ENCODE peak calls at places on chromosomes 4 and X, in six cellular contexts. Z, B, D, E, W and C are unnamed samples.

GRCh38 chr4:112916868-112917267 is 132.6 kb upstream of the ANK2 start:
- DNase-seq in Z (no peak), B (no peak), D (no peak), E (no peak), W (no peak), C (no peak)

GRCh38 chrX:123083924-123084323 is 100.2 kb upstream of the GRIA3 start:
- DNase-seq in Z (no peak), B (no peak), D (no peak), E (no peak), W (no peak), C (no peak)

GRCh38 chrX:30183554-30183953 is 31.8 kb upstream of the MAGEB2 start:
- DNase-seq in Z (no peak), B (no peak), D (no peak), E (no peak), W (no peak), C (no peak)

GRCh38 chr4:53098681-53099121 is 236.6 kb downstream of the RASL11B start:
- DNase-seq in Z (no peak), B (no peak), D (no peak), E (no peak), W (no peak), C (no peak)

GRCh38 chr4:10115657-10116624 is 658 bp downstream of the WDR1 start:
- DNase-seq in Z (peak), B (peak), D (peak), E (peak), W (peak), C (peak)

GRCh38 chr4:149574973-149575372 is 240.7 kb downstream of the IQCM start:
- DNase-seq in Z (peak), B (no peak), D (no peak), E (no peak), W (no peak), C (no peak)

GRCh38 chrX:56729152-56729557 is at the start of gene NBDY:
- DNase-seq in Z (no peak), B (no peak), D (peak), E (no peak), W (peak), C (no peak)

GRCh38 chr4:48538358-48538757 is 48.3 kb downstream of the ZAR1 start:
- DNase-seq in Z (no peak), B (no peak), D (no peak), E (no peak), W (no peak), C (no peak)

GRCh38 chr4:169791527-169792156 is 33.9 kb upstream of the HPF1 start:
- DNase-seq in Z (no peak), B (no peak), D (peak), E (peak), W (peak), C (no peak)

GRCh38 chr4:121778991-121779628 is 14.1 kb upstream of the SMIM43 start:
- DNase-seq in Z (no peak), B (no peak), D (no peak), E (no peak), W (no peak), C (no peak)

GRCh38 chrX:144810539-144810938 is 436.8 kb upstream of the SPANXN1 start:
- DNase-seq in Z (no peak), B (no peak), D (no peak), E (no peak), W (no peak), C (no peak)

GRCh38 chr4:3531887-3532713 is at the start of gene LRPAP1:
- DNase-seq in Z (peak), B (peak), D (peak), E (peak), W (peak), C (peak)

GRCh38 chr4:76178296-76178695 is 30.1 kb upstream of the NUP54 start:
- DNase-seq in Z (no peak), B (no peak), D (no peak), E (no peak), W (no peak), C (no peak)

GRCh38 chr4:94488667-94489066 is 36.9 kb downstream of the PDLIM5 start:
- DNase-seq in Z (no peak), B (no peak), D (no peak), E (no peak), W (no peak), C (no peak)

GRCh38 chrX:9789555-9789954 is 3.3 kb downstream of the SHROOM2 start:
- DNase-seq in Z (no peak), B (no peak), D (no peak), E (no peak), W (no peak), C (no peak)

GRCh38 chr4:137015759-137016409 is 516.4 kb downstream of the PCDH18 start:
- DNase-seq in Z (no peak), B (no peak), D (no peak), E (no peak), W (no peak), C (no peak)

GRCh38 chr4:60846678-60847077 is 353.4 kb upstream of the ADGRL3 start:
- DNase-seq in Z (no peak), B (no peak), D (no peak), E (no peak), W (no peak), C (no peak)

GRCh38 chr4:53942712-53943111 is 121.7 kb downstream of the CHIC2 start:
- DNase-seq in Z (no peak), B (no peak), D (no peak), E (no peak), W (no peak), C (no peak)

GRCh38 chr4:7201351-7202305 is 9.3 kb downstream of the SORCS2 start:
- DNase-seq in Z (no peak), B (no peak), D (no peak), E (no peak), W (no peak), C (no peak)

GRCh38 chr4:99352602-99353580 is at the start of gene ADH1C:
- DNase-seq in Z (no peak), B (no peak), D (no peak), E (no peak), W (no peak), C (no peak)

DNA sequence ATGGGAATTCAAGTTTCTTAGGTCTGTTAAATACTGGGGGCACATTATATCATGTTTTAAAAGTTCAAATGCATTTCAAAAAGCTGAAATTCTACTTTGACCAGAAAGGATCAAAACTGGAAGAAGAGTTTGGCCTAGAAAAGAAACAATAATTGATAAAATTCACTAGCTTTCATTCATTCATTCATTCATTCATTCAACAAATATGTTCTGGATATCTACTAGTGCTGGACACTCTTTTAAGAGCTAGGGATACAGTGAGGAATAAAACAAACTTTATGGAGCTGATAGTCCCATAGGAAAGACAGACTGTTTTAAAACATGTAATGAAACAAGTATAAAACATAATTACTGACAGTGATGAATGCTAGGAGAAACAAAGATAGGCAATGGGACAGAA is 106.0 kb downstream of the JADE1 start:
- DNase-seq in Z (no peak), B (no peak), D (no peak), E (no peak), W (no peak), C (no peak)
- TF ChIP-seq POLR2A in Z (no peak), B (no peak), D (no peak), E (no peak), W (no peak), C (no peak)

GRCh38 chrX:39714471-39714870 is 383.3 kb downstream of the BCOR start:
- DNase-seq in Z (no peak), B (no peak), D (no peak), E (no peak), W (no peak), C (no peak)

GRCh38 chrX:39716802-39717540 is 380.8 kb downstream of the BCOR start:
- DNase-seq in Z (no peak), B (no peak), D (no peak), E (no peak), W (no peak), C (no peak)

GRCh38 chrX:39718951-39719350 is 378.8 kb downstream of the BCOR start:
- DNase-seq in Z (no peak), B (no peak), D (no peak), E (no peak), W (no peak), C (no peak)

GRCh38 chrX:39720945-39721344 is 376.8 kb downstream of the BCOR start:
- DNase-seq in Z (no peak), B (no peak), D (no peak), E (no peak), W (no peak), C (no peak)

GRCh38 chrX:39716401-39716800 is 381.4 kb downstream of the BCOR start:
- DNase-seq in Z (no peak), B (no peak), D (no peak), E (no peak), W (no peak), C (no peak)
- TF ChIP-seq TAF1 in Z (no peak), B (no peak), D (no peak), E (no peak), W (no peak), C (no peak)

GRCh38 chr4:43754566-43754965 is 694.0 kb downstream of the KCTD8 start:
- DNase-seq in Z (no peak), B (no peak), D (no peak), E (no peak), W (no peak), C (no peak)

GRCh38 chr4:43763029-43763610 is 685.5 kb downstream of the KCTD8 start:
- DNase-seq in Z (peak), B (no peak), D (no peak), E (no peak), W (no peak), C (no peak)

DNA sequence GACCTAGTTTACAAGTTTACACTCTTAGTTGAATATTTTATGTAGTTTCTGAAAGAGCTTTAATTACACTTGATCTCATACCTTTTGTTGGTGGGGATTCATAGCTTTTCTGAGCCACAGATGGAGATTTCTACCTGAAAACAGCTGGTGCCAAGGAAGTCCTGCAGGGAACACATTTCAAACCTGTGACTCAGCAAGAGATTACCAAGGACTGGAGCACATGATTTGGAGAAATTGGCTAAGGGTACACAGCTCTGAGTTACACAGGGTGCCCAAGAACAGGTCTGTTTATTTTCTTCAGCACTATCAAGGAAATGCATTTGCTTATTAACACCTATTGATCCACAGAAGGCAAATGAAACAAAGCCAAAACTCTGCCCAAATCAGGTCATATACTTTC is 691.5 kb downstream of the KCTD8 start:
- DNase-seq in Z (no peak), B (no peak), D (peak), E (no peak), W (no peak), C (no peak)
- TF ChIP-seq POLR2AphosphoS5 in Z (no peak), B (no peak), D (no peak), E (no peak), W (no peak), C (no peak)

GRCh38 chr4:87220094-87220831 is at the start of gene KLHL8:
- DNase-seq in Z (peak), B (peak), D (peak), E (peak), W (peak), C (peak)
- TF ChIP-seq POLR2A in Z (peak), B (peak), D (peak), E (peak), W (peak), C (peak)

DNA sequence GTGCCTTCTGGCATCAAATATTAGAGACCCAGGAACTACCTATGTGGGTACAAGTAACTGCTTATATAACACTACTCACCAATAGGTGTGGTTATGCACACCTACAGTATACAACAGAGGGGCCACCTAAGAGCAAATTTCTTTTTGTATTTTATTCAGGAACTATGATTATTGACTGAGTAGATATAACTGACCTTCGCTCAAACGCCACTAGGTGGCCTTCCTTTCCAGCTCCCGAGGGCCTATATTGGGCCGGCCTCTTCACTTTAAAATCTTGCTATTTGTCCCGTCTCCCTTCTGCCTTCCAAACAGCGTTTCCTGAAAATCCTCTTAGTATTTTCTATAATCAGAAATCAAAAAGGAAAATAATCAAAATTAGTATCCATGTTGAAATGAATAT is 19.9 kb upstream of the PABPC5 start:
- DNase-seq in Z (no peak), B (no peak), D (no peak), E (no peak), W (no peak), C (no peak)
- TF ChIP-seq TAF1 in Z (no peak), B (no peak), D (no peak), E (no peak), W (no peak), C (no peak)

DNA sequence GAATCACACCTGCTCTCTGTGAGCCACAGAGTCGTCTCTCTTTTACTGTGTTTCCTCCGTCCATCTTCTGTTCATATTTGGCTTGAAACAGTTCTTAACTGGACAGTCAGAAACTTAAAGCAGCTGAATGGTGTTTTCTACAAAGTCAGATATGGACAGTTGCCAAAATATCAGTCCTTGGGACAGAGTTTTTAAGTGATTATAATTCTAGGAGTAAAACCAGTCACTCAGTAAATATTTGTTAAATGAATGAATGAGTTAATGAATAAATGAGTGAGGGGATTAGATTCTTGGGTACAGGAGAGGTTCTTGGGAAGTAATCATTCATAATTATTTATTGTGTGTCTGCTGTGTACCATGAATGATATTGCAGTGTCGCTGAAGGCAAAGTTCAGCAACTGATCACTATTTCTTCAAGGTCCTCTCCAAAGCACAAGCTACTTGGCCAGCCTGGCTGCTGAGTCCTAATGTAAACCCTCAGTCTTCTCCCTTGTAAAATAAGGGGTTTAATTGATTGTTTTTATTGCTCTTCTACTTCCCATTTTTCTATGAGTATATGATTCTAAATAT is 5.5 kb upstream of the SCRG1 start:
- DNase-seq in Z (no peak), B (no peak), D (no peak), E (no peak), W (no peak), C (no peak)
- TF ChIP-seq POLR2AphosphoS5 in Z (no peak), B (no peak), D (no peak), E (no peak), W (no peak), C (no peak)

GRCh38 chrX:12977761-12978204 is 2.9 kb downstream of the TMSB4X start:
- DNase-seq in Z (no peak), B (no peak), D (no peak), E (no peak), W (no peak), C (no peak)
- TF ChIP-seq POLR2A in Z (no peak), B (no peak), D (peak), E (no peak), W (peak), C (no peak)

GRCh38 chrX:6228720-6229119 is at the start of gene NLGN4X:
- DNase-seq in Z (no peak), B (no peak), D (no peak), E (no peak), W (no peak), C (no peak)
- TF ChIP-seq TAF1 in Z (no peak), B (no peak), D (no peak), E (no peak), W (peak), C (no peak)

DNA sequence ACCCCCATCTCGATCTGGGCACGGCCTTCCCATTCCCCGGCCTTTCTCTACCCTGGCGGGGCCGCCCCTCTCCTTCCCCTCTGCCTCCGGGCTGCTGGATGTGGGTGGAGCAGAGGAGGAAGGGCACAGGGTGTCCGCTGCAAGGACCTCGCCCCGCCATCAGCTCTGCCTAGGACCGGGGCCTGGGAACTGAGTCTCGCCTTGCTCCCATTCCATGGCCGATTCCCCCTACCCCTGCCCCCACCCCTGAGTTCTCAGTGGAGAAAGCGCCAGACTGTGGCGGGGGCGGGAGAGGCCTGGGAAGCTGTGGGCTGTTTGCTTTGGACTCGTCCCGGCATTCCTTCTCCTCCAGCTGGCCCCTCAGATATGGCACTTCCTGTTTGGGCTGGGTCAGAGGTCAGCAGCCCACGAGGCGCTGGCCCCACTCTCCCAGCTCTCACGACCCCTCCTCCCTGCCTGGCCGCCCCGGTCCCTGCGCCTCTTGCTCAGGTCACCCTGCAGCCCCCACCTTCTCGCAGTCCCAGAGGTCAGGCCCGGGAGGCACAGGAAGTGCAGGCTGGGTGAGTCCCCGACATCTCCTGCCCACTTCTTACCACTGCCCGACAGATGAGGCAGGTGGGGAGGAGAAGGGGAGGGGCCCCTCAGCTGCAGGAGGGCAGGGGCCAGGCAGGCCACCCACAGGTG is 6.4 kb upstream of the BGN start:
- DNase-seq in Z (no peak), B (no peak), D (peak), E (peak), W (no peak), C (no peak)
- TF ChIP-seq POLR2AphosphoS5 in Z (no peak), B (no peak), D (no peak), E (no peak), W (no peak), C (no peak)